ENCODE peak calls at places on chromosomes 16 and 17, in seven cellular contexts. One of them, this sample, is unnamed.

GRCh38 chr17:28580925-28581324 is 4.2 kb upstream of the ALDOC start:
- DNase-seq in H1: no peak
- DNase-seq in HCT116: no peak
- DNase-seq in HepG2: no peak
- DNase-seq in GM12878: no peak
- DNase-seq in K562: no peak
- DNase-seq in SK-N-SH: no peak
- DNase-seq in this sample: no peak

GRCh38 chr17:82256242-82256894 is 17.1 kb downstream of the CSNK1D start:
- DNase-seq in GM12878: no peak
- DNase-seq in K562: no peak
- DNase-seq in HepG2: no peak
- DNase-seq in HCT116: no peak
- DNase-seq in H1: no peak
- DNase-seq in SK-N-SH: no peak
- DNase-seq in this sample: no peak

GRCh38 chr17:65551641-65552040 is 9.8 kb downstream of the AXIN2 start:
- DNase-seq in HepG2: no peak
- DNase-seq in GM12878: no peak
- DNase-seq in K562: no peak
- DNase-seq in H1: no peak
- DNase-seq in HCT116: no peak
- DNase-seq in SK-N-SH: no peak
- DNase-seq in this sample: no peak

GRCh38 chr16:66035096-66035495 is 331.4 kb upstream of the CDH5 start:
- DNase-seq in K562: no peak
- DNase-seq in HepG2: no peak
- DNase-seq in GM12878: no peak
- DNase-seq in H1: no peak
- DNase-seq in SK-N-SH: no peak
- DNase-seq in HCT116: no peak
- DNase-seq in this sample: no peak

GRCh38 chr16:60180609-60181008 is 1446.5 kb upstream of the GOT2 start:
- DNase-seq in HCT116: no peak
- DNase-seq in K562: no peak
- DNase-seq in H1: no peak
- DNase-seq in HepG2: no peak
- DNase-seq in SK-N-SH: no peak
- DNase-seq in GM12878: no peak
- DNase-seq in this sample: no peak

GRCh38 chr16:81405702-81406113 is 38.9 kb upstream of the CMIP start:
- DNase-seq in GM12878: no peak
- DNase-seq in K562: peak
- DNase-seq in HepG2: peak
- DNase-seq in H1: no peak
- DNase-seq in HCT116: peak
- DNase-seq in SK-N-SH: no peak
- DNase-seq in this sample: peak

GRCh38 chr17:59423137-59423703 is 91.8 kb downstream of the YPEL2 start:
- DNase-seq in H1: no peak
- DNase-seq in HCT116: peak
- DNase-seq in GM12878: no peak
- DNase-seq in K562: peak
- DNase-seq in SK-N-SH: no peak
- DNase-seq in HepG2: peak
- DNase-seq in this sample: no peak

GRCh38 chr16:72928089-72928981 is 119.6 kb downstream of the ZFHX3 start:
- DNase-seq in SK-N-SH: no peak
- DNase-seq in K562: no peak
- DNase-seq in H1: no peak
- DNase-seq in HepG2: no peak
- DNase-seq in HCT116: no peak
- DNase-seq in GM12878: no peak
- DNase-seq in this sample: peak

GRCh38 chr17:8176998-8177731 is 985 bp upstream of the TMEM107 start:
- DNase-seq in HepG2: no peak
- DNase-seq in HCT116: no peak
- DNase-seq in GM12878: no peak
- DNase-seq in SK-N-SH: no peak
- DNase-seq in K562: peak
- DNase-seq in H1: no peak
- DNase-seq in this sample: no peak

GRCh38 chr16:72677662-72678447 is 370.1 kb downstream of the ZFHX3 start:
- DNase-seq in SK-N-SH: no peak
- DNase-seq in K562: no peak
- DNase-seq in HCT116: no peak
- DNase-seq in H1: no peak
- DNase-seq in HepG2: peak
- DNase-seq in GM12878: no peak
- DNase-seq in this sample: no peak

GRCh38 chr16:58025351-58026138 is at the start of gene MMP15:
- DNase-seq in HCT116: peak
- DNase-seq in SK-N-SH: peak
- DNase-seq in GM12878: no peak
- DNase-seq in H1: peak
- DNase-seq in K562: peak
- DNase-seq in HepG2: peak
- DNase-seq in this sample: peak

GRCh38 chr17:40167685-40168261 is 9.5 kb upstream of the RAPGEFL1 start:
- DNase-seq in SK-N-SH: no peak
- DNase-seq in H1: no peak
- DNase-seq in HepG2: no peak
- DNase-seq in GM12878: no peak
- DNase-seq in K562: no peak
- DNase-seq in HCT116: no peak
- DNase-seq in this sample: no peak

GRCh38 chr16:9966569-9967157 is 215.6 kb downstream of the GRIN2A start:
- DNase-seq in GM12878: peak
- DNase-seq in K562: no peak
- DNase-seq in H1: no peak
- DNase-seq in HCT116: no peak
- DNase-seq in SK-N-SH: no peak
- DNase-seq in HepG2: peak
- DNase-seq in this sample: no peak

GRCh38 chr17:76151896-76152454 is 10.9 kb upstream of the FOXJ1 start:
- DNase-seq in GM12878: no peak
- DNase-seq in K562: no peak
- DNase-seq in HepG2: no peak
- DNase-seq in HCT116: no peak
- DNase-seq in SK-N-SH: no peak
- DNase-seq in H1: no peak
- DNase-seq in this sample: no peak

GRCh38 chr17:8859029-8859803 is 8.3 kb downstream of the PIK3R6 start:
- DNase-seq in K562: peak
- DNase-seq in SK-N-SH: no peak
- DNase-seq in GM12878: no peak
- DNase-seq in HCT116: no peak
- DNase-seq in H1: no peak
- DNase-seq in HepG2: peak
- DNase-seq in this sample: no peak

GRCh38 chr16:11499295-11500089 is 87.2 kb downstream of the LITAF start:
- DNase-seq in SK-N-SH: peak
- DNase-seq in HepG2: no peak
- DNase-seq in HCT116: peak
- DNase-seq in K562: no peak
- DNase-seq in H1: peak
- DNase-seq in GM12878: no peak
- DNase-seq in this sample: no peak

DNA sequence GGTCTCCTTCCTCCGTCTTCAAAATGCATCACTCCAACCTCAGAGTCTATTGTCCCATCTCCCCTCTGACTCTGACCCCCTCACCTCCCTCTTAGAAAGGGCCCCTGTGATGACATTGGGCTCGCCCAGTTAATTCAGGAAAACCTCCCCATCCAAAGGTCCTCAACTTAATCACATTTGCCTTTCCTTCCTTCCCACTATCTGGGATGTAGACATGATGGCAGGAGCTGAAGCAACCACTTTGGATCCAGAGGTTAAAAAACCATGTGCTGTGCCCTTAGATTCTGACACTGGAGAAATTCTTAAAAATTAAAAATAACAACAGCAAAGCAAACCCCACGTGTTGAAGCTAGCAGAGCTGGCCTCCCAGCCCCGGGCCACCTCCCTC is 80.2 kb downstream of the ZDHHC7 start:
- DNase-seq in HepG2: no peak
- DNase-seq in H1: no peak
- DNase-seq in K562: no peak
- DNase-seq in SK-N-SH: no peak
- DNase-seq in HCT116: no peak
- DNase-seq in GM12878: no peak
- DNase-seq in this sample: no peak
- TF ChIP-seq JUND in HepG2: no peak
- TF ChIP-seq JUND in H1: no peak
- TF ChIP-seq JUND in K562: no peak
- TF ChIP-seq JUND in SK-N-SH: no peak
- TF ChIP-seq JUND in HCT116: no peak
- TF ChIP-seq JUND in GM12878: no peak
- TF ChIP-seq JUND in this sample: no peak

DNA sequence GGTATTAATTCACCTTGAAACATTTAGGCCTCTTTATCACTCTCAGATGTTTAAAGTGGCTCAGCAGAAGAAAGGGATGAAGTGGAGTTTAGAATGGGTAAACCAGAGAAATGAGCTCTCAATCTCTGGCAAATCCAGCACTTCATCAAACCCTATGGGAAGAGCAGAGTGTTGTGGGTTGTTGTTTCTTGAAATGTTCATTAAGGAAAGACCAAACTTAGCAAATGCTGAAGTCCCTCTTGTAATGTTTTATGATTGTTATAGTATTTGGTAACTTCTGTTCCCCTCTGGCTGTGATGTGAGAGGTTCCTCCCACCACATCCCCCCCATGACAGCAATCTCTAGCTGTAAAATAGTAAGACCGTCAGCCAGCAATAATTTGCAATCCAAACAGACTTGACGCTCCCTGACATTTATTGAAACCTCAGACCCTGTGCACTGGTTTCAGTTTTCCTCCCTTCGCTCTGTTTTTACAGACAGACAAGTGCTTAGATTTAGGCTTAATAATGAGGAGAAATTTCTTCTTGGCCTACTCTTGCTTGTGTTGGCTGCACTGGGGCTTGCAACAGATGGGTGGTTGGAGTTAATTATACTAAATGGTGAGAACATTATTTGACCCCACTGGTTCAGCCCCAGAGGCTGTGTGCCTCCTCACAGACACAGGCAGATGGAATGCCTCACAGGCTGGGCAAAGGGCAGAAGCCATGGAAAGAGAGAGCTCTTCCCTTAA is 609.4 kb upstream of the SOX9 start:
- DNase-seq in GM12878: no peak
- DNase-seq in SK-N-SH: no peak
- DNase-seq in H1: no peak
- DNase-seq in K562: no peak
- DNase-seq in HepG2: no peak
- DNase-seq in HCT116: no peak
- DNase-seq in this sample: no peak
- TF ChIP-seq JUND in GM12878: no peak
- TF ChIP-seq JUND in SK-N-SH: no peak
- TF ChIP-seq JUND in H1: no peak
- TF ChIP-seq JUND in K562: no peak
- TF ChIP-seq JUND in HepG2: no peak
- TF ChIP-seq JUND in HCT116: no peak
- TF ChIP-seq JUND in this sample: no peak

GRCh38 chr16:19071811-19072777 is 4.7 kb downstream of the COQ7 start:
- DNase-seq in SK-N-SH: peak
- DNase-seq in K562: peak
- DNase-seq in HCT116: peak
- DNase-seq in GM12878: no peak
- DNase-seq in H1: peak
- DNase-seq in HepG2: peak
- DNase-seq in this sample: no peak
- TF ChIP-seq JUND in SK-N-SH: no peak
- TF ChIP-seq JUND in K562: no peak
- TF ChIP-seq JUND in HCT116: no peak
- TF ChIP-seq JUND in GM12878: no peak
- TF ChIP-seq JUND in H1: no peak
- TF ChIP-seq JUND in HepG2: no peak
- TF ChIP-seq JUND in this sample: no peak

DNA sequence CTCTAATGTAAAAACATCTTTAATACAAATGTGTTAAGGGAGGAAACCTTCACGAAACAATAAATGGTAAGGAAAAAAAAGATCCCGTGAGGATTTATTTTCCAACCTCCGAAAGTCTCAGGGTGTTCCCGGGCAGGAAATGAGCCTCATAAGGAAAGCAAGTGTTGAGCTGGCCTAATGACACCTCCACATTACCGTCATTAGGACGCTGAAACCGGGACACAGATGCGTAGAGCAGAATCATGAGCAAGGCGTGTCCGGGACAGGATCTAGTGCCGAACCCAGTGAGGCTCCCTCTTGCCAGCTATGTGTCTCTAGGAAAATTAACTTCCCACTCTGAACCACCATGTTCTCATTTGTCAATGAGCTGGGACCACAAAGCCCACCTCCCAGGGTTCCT is 22.7 kb upstream of the CYTH1 start:
- DNase-seq in H1: no peak
- DNase-seq in GM12878: no peak
- DNase-seq in HepG2: no peak
- DNase-seq in HCT116: no peak
- DNase-seq in K562: no peak
- DNase-seq in SK-N-SH: no peak
- DNase-seq in this sample: no peak
- TF ChIP-seq JUND in H1: no peak
- TF ChIP-seq JUND in GM12878: no peak
- TF ChIP-seq JUND in HepG2: no peak
- TF ChIP-seq JUND in HCT116: no peak
- TF ChIP-seq JUND in K562: no peak
- TF ChIP-seq JUND in SK-N-SH: no peak
- TF ChIP-seq JUND in this sample: no peak

GRCh38 chr16:23158114-23158513 is 8.9 kb upstream of the USP31 start:
- DNase-seq in HCT116: no peak
- DNase-seq in SK-N-SH: no peak
- DNase-seq in HepG2: no peak
- DNase-seq in GM12878: no peak
- DNase-seq in H1: no peak
- DNase-seq in K562: no peak
- DNase-seq in this sample: no peak

GRCh38 chr16:23152386-23153178 is 3.3 kb upstream of the USP31 start:
- DNase-seq in HepG2: no peak
- DNase-seq in GM12878: no peak
- DNase-seq in H1: no peak
- DNase-seq in SK-N-SH: no peak
- DNase-seq in HCT116: no peak
- DNase-seq in K562: no peak
- DNase-seq in this sample: peak

GRCh38 chr16:23156110-23156509 is 6.9 kb upstream of the USP31 start:
- DNase-seq in H1: no peak
- DNase-seq in K562: no peak
- DNase-seq in GM12878: no peak
- DNase-seq in HepG2: no peak
- DNase-seq in SK-N-SH: no peak
- DNase-seq in HCT116: no peak
- DNase-seq in this sample: no peak

GRCh38 chr16:23156946-23157460 is 7.8 kb upstream of the USP31 start:
- DNase-seq in H1: no peak
- DNase-seq in K562: no peak
- DNase-seq in GM12878: no peak
- DNase-seq in SK-N-SH: no peak
- DNase-seq in HepG2: no peak
- DNase-seq in HCT116: no peak
- DNase-seq in this sample: no peak

GRCh38 chr16:23155445-23156049 is 6.3 kb upstream of the USP31 start:
- DNase-seq in H1: peak
- DNase-seq in HepG2: no peak
- DNase-seq in SK-N-SH: no peak
- DNase-seq in K562: peak
- DNase-seq in GM12878: no peak
- DNase-seq in HCT116: peak
- DNase-seq in this sample: no peak
- TF ChIP-seq JUND in H1: no peak
- TF ChIP-seq JUND in HepG2: no peak
- TF ChIP-seq JUND in SK-N-SH: no peak
- TF ChIP-seq JUND in K562: no peak
- TF ChIP-seq JUND in GM12878: no peak
- TF ChIP-seq JUND in HCT116: no peak
- TF ChIP-seq JUND in this sample: no peak

This sample was measured in T47D.